ENCODE peak calls at places on chromosome 6, in eight cellular contexts. G, V, A, K, F, X, R and Q are unnamed samples.
A peak's percentile ranks its signal among the peaks of the same experiment; 100 is the strongest.

GRCh38 chr6:86937219-86938079 is at the start of gene HTR1E:
- DNase-seq in G (peak; percentile 43), A (peak; percentile 10), R (peak; percentile 52), K (no peak), X (no peak), V (peak; percentile 86), F (peak; percentile 48), Q (peak; percentile 43)

GRCh38 chr6:108275971-108276370 is 15.1 kb upstream of the SNX3 start:
- DNase-seq in X (no peak), R (no peak), F (no peak), A (no peak), G (no peak), K (no peak), V (no peak), Q (no peak)

GRCh38 chr6:78607188-78607587 is 260.2 kb upstream of the IRAK1BP1 start:
- DNase-seq in V (no peak), K (no peak), F (no peak), G (no peak), X (no peak), R (no peak), A (peak; percentile 58), Q (no peak)

GRCh38 chr6:84350397-84350796 is 123.0 kb upstream of the CEP162 start:
- DNase-seq in R (no peak), A (peak; percentile 81), G (peak; percentile 3), F (no peak), V (no peak), K (no peak), X (no peak), Q (peak; percentile 18)

GRCh38 chr6:116971959-116972358 is 94.9 kb downstream of the RFX6 start:
- DNase-seq in K (peak; percentile 30), A (peak; percentile 50), R (no peak), F (peak; percentile 54), G (peak; percentile 73), V (peak; percentile 15), X (no peak), Q (peak; percentile 44)

GRCh38 chr6:80523531-80523970 is 417.1 kb downstream of the BCKDHB start:
- DNase-seq in X (no peak), V (no peak), A (peak; percentile 48), G (peak; percentile 21), R (peak; percentile 60), F (no peak), K (no peak), Q (peak; percentile 44)

GRCh38 chr6:21507811-21508210 is 85.7 kb upstream of the SOX4 start:
- DNase-seq in V (no peak), G (peak; percentile 87), K (no peak), F (no peak), R (no peak), A (no peak), X (no peak), Q (no peak)

GRCh38 chr6:90654166-90654565 is 67.3 kb upstream of the MAP3K7 start:
- DNase-seq in R (no peak), F (no peak), K (no peak), X (no peak), V (no peak), A (no peak), G (no peak), Q (no peak)

GRCh38 chr6:129133770-129134192 is 250.8 kb downstream of the LAMA2 start:
- DNase-seq in R (no peak), F (no peak), K (no peak), A (peak; percentile 29), G (no peak), X (no peak), V (no peak), Q (peak; percentile 89)

GRCh38 chr6:158142789-158143188 is 25.3 kb downstream of the SERAC1 start:
- DNase-seq in A (peak; percentile 88), K (peak; percentile 61), R (no peak), F (no peak), G (peak; percentile 97), V (no peak), X (no peak), Q (peak; percentile 93)

GRCh38 chr6:157989541-157990289 is 8.1 kb downstream of the SYNJ2 start:
- DNase-seq in K (no peak), G (peak; percentile 53), F (no peak), A (peak; percentile 72), V (peak; percentile 79), X (no peak), R (peak; percentile 86), Q (peak; percentile 41)

GRCh38 chr6:43278524-43279078 is 19.5 kb upstream of the SLC22A7 start:
- DNase-seq in G (peak; percentile 37), K (no peak), A (peak; percentile 30), V (no peak), R (no peak), X (no peak), F (no peak), Q (no peak)

GRCh38 chr6:43275782-43276179 is 22.3 kb upstream of the SLC22A7 start:
- DNase-seq in V (peak; percentile 52), R (no peak), G (no peak), F (no peak), A (no peak), X (no peak), K (no peak), Q (no peak)

GRCh38 chr6:43276180-43277082 is 21.6 kb upstream of the SLC22A7 start:
- DNase-seq in R (no peak), G (no peak), F (peak; percentile 62), V (no peak), X (no peak), A (no peak), K (no peak), Q (no peak)

GRCh38 chr6:43277643-43278523 is 20.2 kb upstream of the SLC22A7 start:
- DNase-seq in A (no peak), F (no peak), X (no peak), R (no peak), V (no peak), K (no peak), G (no peak), Q (no peak)

GRCh38 chr6:43277083-43277642 is 20.9 kb upstream of the SLC22A7 start:
- DNase-seq in K (no peak), R (no peak), V (no peak), A (no peak), G (no peak), F (no peak), X (no peak), Q (no peak)
- H3K4me3 ChIP-seq in K (no peak overlapping the region), R (no peak overlapping the region), V (no peak overlapping the region), A (no peak overlapping the region), G (no peak overlapping the region), F (no peak overlapping the region), X (no peak overlapping the region), Q (no peak overlapping the region)

GRCh38 chr6:134169881-134170486 is 117.6 kb upstream of the SLC2A12 start:
- DNase-seq in R (peak; percentile 53), G (no peak), F (no peak), V (no peak), X (no peak), K (no peak), A (peak; percentile 24), Q (peak; percentile 67)

GRCh38 chr6:134170844-134171243 is 118.4 kb upstream of the SLC2A12 start:
- DNase-seq in A (peak; percentile 24), X (no peak), V (no peak), G (no peak), R (peak; percentile 61), K (no peak), F (no peak), Q (peak; percentile 58)

GRCh38 chr6:134171517-134171916 is 119.1 kb upstream of the SLC2A12 start:
- DNase-seq in G (no peak), V (no peak), R (no peak), F (no peak), X (no peak), K (no peak), A (peak; percentile 6), Q (peak; percentile 66)

GRCh38 chr6:134166529-134167221 is 114.3 kb upstream of the SLC2A12 start:
- DNase-seq in X (no peak), K (no peak), G (no peak), A (peak; percentile 17), F (no peak), V (no peak), R (no peak), Q (peak; percentile 71)

DNA sequence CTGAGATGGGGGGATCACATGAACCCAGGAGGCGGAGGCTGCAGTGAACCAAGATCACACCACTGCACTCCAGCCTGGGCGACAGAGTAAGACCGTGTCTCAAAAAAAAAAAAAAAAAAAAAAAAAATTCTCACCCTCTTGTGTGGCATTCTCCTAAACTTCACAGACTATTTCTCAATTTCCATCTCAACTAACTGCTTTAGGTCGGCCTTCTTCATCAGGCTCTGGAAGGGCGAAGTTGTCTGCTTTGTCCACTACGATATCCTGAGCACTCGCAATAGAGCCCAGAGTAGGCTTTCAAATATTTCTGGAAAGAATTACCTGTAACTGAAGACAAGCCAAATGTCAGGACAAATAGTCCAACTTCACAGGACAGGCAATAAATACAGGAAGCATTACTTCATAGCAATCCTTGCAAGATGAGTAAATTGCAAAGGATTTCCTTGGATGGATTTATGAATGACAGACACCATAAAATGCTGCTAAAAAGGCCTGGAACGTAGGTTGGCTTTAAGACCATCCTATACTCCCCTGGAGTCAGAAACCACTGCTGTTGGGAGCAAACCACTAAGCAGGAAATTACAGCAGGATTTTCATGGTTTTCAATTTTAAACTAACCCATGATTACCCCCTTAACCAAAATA is 116.3 kb upstream of the SLC2A12 start:
- DNase-seq in V (no peak), A (peak; percentile 43), F (no peak), G (no peak), R (no peak), X (no peak), K (no peak), Q (peak; percentile 45)
- H3K4me3 ChIP-seq in V (no peak overlapping the region), A (no peak overlapping the region), F (no peak overlapping the region), G (no peak overlapping the region), R (peak overlapping the region; percentile 90), X (no peak overlapping the region), K (no peak overlapping the region), Q (no peak overlapping the region)

DNA sequence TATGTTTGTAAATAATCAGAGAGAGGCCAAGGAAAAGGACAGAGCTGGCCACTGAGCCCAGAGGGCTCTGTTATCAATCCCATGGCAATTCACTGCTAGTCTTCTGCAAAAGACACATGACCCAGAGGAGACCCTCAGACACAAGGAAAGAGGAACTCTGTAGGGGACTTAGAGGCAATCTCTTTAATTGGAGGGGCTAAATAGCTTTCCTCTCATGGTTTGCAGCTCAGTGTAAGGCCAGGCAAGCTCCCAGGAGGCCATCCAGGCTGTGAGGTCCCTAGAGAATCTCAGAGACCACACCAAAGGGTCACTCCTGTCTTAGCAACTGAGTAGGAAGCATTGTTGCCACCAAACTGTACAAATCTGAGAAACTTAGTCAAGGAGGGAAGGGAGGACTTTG is 10.0 kb upstream of the HLA-DOA start:
- DNase-seq in G (no peak), F (no peak), X (no peak), V (no peak), A (no peak), K (no peak), R (no peak), Q (no peak)
- H3K4me3 ChIP-seq in G (no peak overlapping the region), F (peak overlapping the region; percentile 44), X (peak overlapping the region; percentile 43), V (no peak overlapping the region), A (no peak overlapping the region), K (peak overlapping the region; percentile 12), R (peak overlapping the region; percentile 28), Q (no peak overlapping the region)

GRCh38 chr6:47483853-47484546 is 6.4 kb downstream of the CD2AP start:
- DNase-seq in K (no peak), F (no peak), X (no peak), R (no peak), G (peak; percentile 50), A (peak; percentile 23), V (no peak), Q (no peak)
- H3K4me3 ChIP-seq in K (no peak overlapping the region), F (no peak overlapping the region), X (no peak overlapping the region), R (no peak overlapping the region), G (no peak overlapping the region), A (no peak overlapping the region), V (no peak overlapping the region), Q (no peak overlapping the region)